ENCODE peak calls at places on chromosomes 5 and 9, in four cellular contexts. One of them, this sample, is unnamed.

GRCh38 chr9:132319421-132320110 is 35.2 kb downstream of the SETX start:
- DNase-seq in B cell: no peak
- DNase-seq in HFF-Myc: no peak
- DNase-seq in heart left ventricle: no peak
- DNase-seq in this sample: no peak

GRCh38 chr5:33843579-33843978 is 48.2 kb downstream of the ADAMTS12 start:
- DNase-seq in heart left ventricle: no peak
- DNase-seq in HFF-Myc: no peak
- DNase-seq in B cell: no peak
- DNase-seq in this sample: no peak

GRCh38 chr5:151684690-151685361 is 1.9 kb downstream of the SPARC start:
- DNase-seq in HFF-Myc: peak; percentile 94
- DNase-seq in B cell: no peak
- DNase-seq in heart left ventricle: peak; percentile 62
- DNase-seq in this sample: no peak

GRCh38 chr5:76303917-76304316 is 99.2 kb upstream of the IQGAP2 start:
- DNase-seq in HFF-Myc: no peak
- DNase-seq in B cell: peak; percentile 24
- DNase-seq in heart left ventricle: no peak
- DNase-seq in this sample: peak; percentile 54

GRCh38 chr5:66904189-66904588 is 292.4 kb downstream of the CD180 start:
- DNase-seq in B cell: no peak
- DNase-seq in heart left ventricle: no peak
- DNase-seq in HFF-Myc: no peak
- DNase-seq in this sample: no peak

GRCh38 chr5:3595102-3595961 is at the start of gene IRX1:
- DNase-seq in HFF-Myc: no peak
- DNase-seq in B cell: no peak
- DNase-seq in heart left ventricle: no peak
- DNase-seq in this sample: peak; percentile 23

GRCh38 chr9:113853333-113853732 is 22.8 kb upstream of the ZNF618 start:
- DNase-seq in B cell: no peak
- DNase-seq in HFF-Myc: no peak
- DNase-seq in heart left ventricle: no peak
- DNase-seq in this sample: no peak

GRCh38 chr5:172492097-172492840 is 37.9 kb upstream of the SH3PXD2B start:
- DNase-seq in heart left ventricle: peak; percentile 12
- DNase-seq in B cell: no peak
- DNase-seq in HFF-Myc: no peak
- DNase-seq in this sample: no peak

GRCh38 chr5:86979801-86980510 is 287.7 kb upstream of the RASA1 start:
- DNase-seq in heart left ventricle: no peak
- DNase-seq in B cell: no peak
- DNase-seq in HFF-Myc: peak; percentile 74
- DNase-seq in this sample: peak; percentile 6

GRCh38 chr5:59648949-59649921 is 244.3 kb downstream of the PDE4D start:
- DNase-seq in B cell: no peak
- DNase-seq in HFF-Myc: no peak
- DNase-seq in heart left ventricle: no peak
- DNase-seq in this sample: no peak

GRCh38 chr5:151034422-151035379 is 14.3 kb downstream of the GPX3 start:
- DNase-seq in B cell: no peak
- DNase-seq in heart left ventricle: no peak
- DNase-seq in HFF-Myc: no peak
- DNase-seq in this sample: no peak

GRCh38 chr5:57824047-57824446 is 341.4 kb upstream of the ACTBL2 start:
- DNase-seq in B cell: no peak
- DNase-seq in HFF-Myc: no peak
- DNase-seq in heart left ventricle: no peak
- DNase-seq in this sample: no peak

GRCh38 chr9:21576331-21577189 is 94.4 kb upstream of the IFNE start:
- DNase-seq in HFF-Myc: peak; percentile 38
- DNase-seq in B cell: no peak
- DNase-seq in heart left ventricle: no peak
- DNase-seq in this sample: no peak

GRCh38 chr5:144484124-144484897 is 313.6 kb downstream of the KCTD16 start:
- DNase-seq in HFF-Myc: no peak
- DNase-seq in B cell: no peak
- DNase-seq in heart left ventricle: no peak
- DNase-seq in this sample: no peak

GRCh38 chr9:34992376-34992951 is 2.9 kb downstream of the DNAJB5 start:
- DNase-seq in heart left ventricle: peak; percentile 73
- DNase-seq in B cell: no peak
- DNase-seq in HFF-Myc: peak; percentile 60
- DNase-seq in this sample: no peak

GRCh38 chr9:128554155-128554862 is 1.9 kb downstream of the SPTAN1 start:
- DNase-seq in B cell: no peak
- DNase-seq in HFF-Myc: no peak
- DNase-seq in heart left ventricle: peak; percentile 67
- DNase-seq in this sample: no peak

GRCh38 chr9:15187589-15187988 is 119.4 kb downstream of the TTC39B start:
- DNase-seq in HFF-Myc: no peak
- DNase-seq in heart left ventricle: no peak
- DNase-seq in B cell: no peak
- DNase-seq in this sample: no peak

GRCh38 chr5:90528704-90529233 is 615 bp downstream of the LYSMD3 start:
- DNase-seq in heart left ventricle: no peak
- DNase-seq in HFF-Myc: no peak
- DNase-seq in B cell: no peak
- DNase-seq in this sample: peak; percentile 14

GRCh38 chr5:59296317-59297264 is 596.9 kb downstream of the PDE4D start:
- DNase-seq in B cell: no peak
- DNase-seq in HFF-Myc: no peak
- DNase-seq in heart left ventricle: no peak
- DNase-seq in this sample: no peak

GRCh38 chr9:119370816-119371215 is 1.6 kb upstream of the BRINP1 start:
- DNase-seq in HFF-Myc: peak; percentile 2
- DNase-seq in heart left ventricle: peak; percentile 36
- DNase-seq in B cell: no peak
- DNase-seq in this sample: peak; percentile 68

GRCh38 chr5:74289238-74289637 is 351.3 kb downstream of the ENC1 start:
- DNase-seq in heart left ventricle: no peak
- DNase-seq in HFF-Myc: no peak
- DNase-seq in B cell: no peak
- DNase-seq in this sample: no peak

GRCh38 chr5:36158144-36158543 is 6.2 kb downstream of the SKP2 start:
- DNase-seq in B cell: no peak
- DNase-seq in HFF-Myc: no peak
- DNase-seq in heart left ventricle: no peak
- DNase-seq in this sample: no peak

GRCh38 chr9:92711146-92711545 is 41.2 kb upstream of the IPPK start:
- DNase-seq in HFF-Myc: no peak
- DNase-seq in heart left ventricle: no peak
- DNase-seq in B cell: no peak
- DNase-seq in this sample: no peak

GRCh38 chr5:76542887-76543690 is 80.1 kb downstream of the F2RL2 start:
- DNase-seq in heart left ventricle: no peak
- DNase-seq in HFF-Myc: no peak
- DNase-seq in B cell: peak; percentile 40
- DNase-seq in this sample: no peak

GRCh38 chr9:21381752-21382339 is 3.4 kb downstream of the IFNA2 start:
- DNase-seq in heart left ventricle: no peak
- DNase-seq in B cell: peak; percentile 86
- DNase-seq in HFF-Myc: no peak
- DNase-seq in this sample: peak; percentile 70

GRCh38 chr5:93022770-93023169 is 558.2 kb downstream of the NR2F1-AS1 start:
- DNase-seq in HFF-Myc: no peak
- DNase-seq in heart left ventricle: no peak
- DNase-seq in B cell: no peak
- DNase-seq in this sample: no peak

GRCh38 chr5:171092194-171092593 is 216.9 kb upstream of the TLX3 start:
- DNase-seq in heart left ventricle: no peak
- DNase-seq in B cell: no peak
- DNase-seq in HFF-Myc: peak; percentile 5
- DNase-seq in this sample: no peak

GRCh38 chr5:90983748-90984147 is 399.4 kb downstream of the ARRDC3 start:
- DNase-seq in HFF-Myc: no peak
- DNase-seq in heart left ventricle: no peak
- DNase-seq in B cell: no peak
- DNase-seq in this sample: no peak

GRCh38 chr9:17742065-17742464 is 163.2 kb downstream of the SH3GL2 start:
- DNase-seq in B cell: no peak
- DNase-seq in HFF-Myc: no peak
- DNase-seq in heart left ventricle: no peak
- DNase-seq in this sample: no peak

GRCh38 chr9:112047538-112048066 is 127.5 kb downstream of the SUSD1 start:
- DNase-seq in HFF-Myc: no peak
- DNase-seq in B cell: no peak
- DNase-seq in heart left ventricle: no peak
- DNase-seq in this sample: no peak

GRCh38 chr9:136741885-136742568 is 713 bp downstream of the LCN10 start:
- DNase-seq in B cell: peak; percentile 66
- DNase-seq in heart left ventricle: no peak
- DNase-seq in HFF-Myc: no peak
- DNase-seq in this sample: peak; percentile 92

GRCh38 chr5:178433273-178433775 is 156.9 kb downstream of the COL23A1 start:
- DNase-seq in B cell: no peak
- DNase-seq in HFF-Myc: no peak
- DNase-seq in heart left ventricle: no peak
- DNase-seq in this sample: no peak

GRCh38 chr5:175684931-175685330 is 27.1 kb downstream of the HRH2 start:
- DNase-seq in B cell: no peak
- DNase-seq in heart left ventricle: no peak
- DNase-seq in HFF-Myc: no peak
- DNase-seq in this sample: no peak

GRCh38 chr5:84274585-84275468 is 109.9 kb downstream of the EDIL3 start:
- DNase-seq in heart left ventricle: no peak
- DNase-seq in B cell: no peak
- DNase-seq in HFF-Myc: no peak
- DNase-seq in this sample: peak; percentile 13

GRCh38 chr9:91035825-91036208 is 234.2 kb downstream of the SYK start:
- DNase-seq in B cell: no peak
- DNase-seq in heart left ventricle: no peak
- DNase-seq in HFF-Myc: no peak
- DNase-seq in this sample: no peak

GRCh38 chr9:91038483-91039124 is 237.0 kb downstream of the SYK start:
- DNase-seq in B cell: no peak
- DNase-seq in HFF-Myc: no peak
- DNase-seq in heart left ventricle: no peak
- DNase-seq in this sample: no peak

GRCh38 chr9:91037511-91038482 is 236.2 kb downstream of the SYK start:
- DNase-seq in heart left ventricle: no peak
- DNase-seq in B cell: no peak
- DNase-seq in HFF-Myc: peak; percentile 65
- DNase-seq in this sample: no peak

GRCh38 chr9:91036356-91036755 is 234.7 kb downstream of the SYK start:
- DNase-seq in heart left ventricle: no peak
- DNase-seq in B cell: no peak
- DNase-seq in HFF-Myc: no peak
- DNase-seq in this sample: no peak

GRCh38 chr9:91036826-91037510 is 235.3 kb downstream of the SYK start:
- DNase-seq in heart left ventricle: peak; percentile 76
- DNase-seq in HFF-Myc: peak; percentile 82
- DNase-seq in B cell: peak; percentile 27
- DNase-seq in this sample: peak; percentile 40
- TF ChIP-seq CTCF in heart left ventricle: peak; percentile 55
- TF ChIP-seq CTCF in HFF-Myc: peak; percentile 62
- TF ChIP-seq CTCF in B cell: peak; percentile 15
- TF ChIP-seq CTCF in this sample: peak; percentile 6

GRCh38 chr5:136062563-136063274 is 33.9 kb downstream of the TGFBI start:
- DNase-seq in HFF-Myc: no peak
- DNase-seq in heart left ventricle: peak; percentile 18
- DNase-seq in B cell: peak; percentile 16
- DNase-seq in this sample: no peak

GRCh38 chr5:136063778-136064465 is 35.1 kb downstream of the TGFBI start:
- DNase-seq in B cell: no peak
- DNase-seq in heart left ventricle: no peak
- DNase-seq in HFF-Myc: no peak
- DNase-seq in this sample: no peak

GRCh38 chr5:136066705-136067271 is 38.0 kb downstream of the TGFBI start:
- DNase-seq in heart left ventricle: peak; percentile 64
- DNase-seq in HFF-Myc: no peak
- DNase-seq in B cell: no peak
- DNase-seq in this sample: no peak

GRCh38 chr5:136065588-136065987 is 36.8 kb downstream of the TGFBI start:
- DNase-seq in heart left ventricle: no peak
- DNase-seq in B cell: no peak
- DNase-seq in HFF-Myc: no peak
- DNase-seq in this sample: no peak

GRCh38 chr5:136064510-136064909 is 35.7 kb downstream of the TGFBI start:
- DNase-seq in heart left ventricle: no peak
- DNase-seq in B cell: no peak
- DNase-seq in HFF-Myc: no peak
- DNase-seq in this sample: no peak
- TF ChIP-seq CTCF in heart left ventricle: peak; percentile 24
- TF ChIP-seq CTCF in B cell: no peak
- TF ChIP-seq CTCF in HFF-Myc: peak; percentile 25
- TF ChIP-seq CTCF in this sample: no peak

DNA sequence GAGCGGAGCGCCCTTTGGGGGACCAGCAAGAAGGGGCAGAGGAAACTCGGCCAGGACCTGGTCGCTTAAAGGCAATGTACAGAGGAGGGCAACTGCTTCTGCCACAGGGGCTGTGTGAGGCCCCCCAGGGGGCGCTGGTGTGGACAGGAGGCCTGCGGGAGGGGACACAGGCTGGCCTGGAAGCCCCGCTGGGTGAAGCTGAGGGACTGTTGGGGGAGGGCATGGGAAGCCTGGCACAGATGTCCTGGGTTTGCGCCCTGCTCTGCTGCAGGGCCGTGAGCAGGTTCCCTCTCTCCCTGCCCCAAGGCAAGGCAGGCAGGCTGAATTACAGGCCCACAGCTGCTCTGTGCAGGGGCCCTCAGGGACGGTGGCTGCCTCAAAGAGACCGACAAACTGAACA is 5.4 kb downstream of the MED22 start:
- DNase-seq in B cell: no peak
- DNase-seq in heart left ventricle: no peak
- DNase-seq in HFF-Myc: no peak
- DNase-seq in this sample: no peak
- TF ChIP-seq CTCF in B cell: peak; percentile 21
- TF ChIP-seq CTCF in heart left ventricle: no peak
- TF ChIP-seq CTCF in HFF-Myc: peak; percentile 42
- TF ChIP-seq CTCF in this sample: no peak

GRCh38 chr5:81519217-81519905 is 125.4 kb upstream of the ACOT12 start:
- DNase-seq in B cell: no peak
- DNase-seq in heart left ventricle: no peak
- DNase-seq in HFF-Myc: no peak
- DNase-seq in this sample: no peak

GRCh38 chr5:81513468-81513867 is 119.5 kb upstream of the ACOT12 start:
- DNase-seq in B cell: no peak
- DNase-seq in heart left ventricle: no peak
- DNase-seq in HFF-Myc: no peak
- DNase-seq in this sample: no peak

GRCh38 chr5:81517462-81517861 is 123.5 kb upstream of the ACOT12 start:
- DNase-seq in HFF-Myc: no peak
- DNase-seq in B cell: no peak
- DNase-seq in heart left ventricle: no peak
- DNase-seq in this sample: no peak

GRCh38 chr5:81513982-81514381 is 120.0 kb upstream of the ACOT12 start:
- DNase-seq in HFF-Myc: no peak
- DNase-seq in B cell: peak; percentile 6
- DNase-seq in heart left ventricle: no peak
- DNase-seq in this sample: no peak
- TF ChIP-seq CTCF in HFF-Myc: no peak
- TF ChIP-seq CTCF in B cell: peak; percentile 52
- TF ChIP-seq CTCF in heart left ventricle: no peak
- TF ChIP-seq CTCF in this sample: no peak

GRCh38 chr9:6845881-6846280 is 88.1 kb downstream of the KDM4C start:
- DNase-seq in heart left ventricle: no peak
- DNase-seq in HFF-Myc: no peak
- DNase-seq in B cell: no peak
- DNase-seq in this sample: no peak
- TF ChIP-seq CTCF in heart left ventricle: no peak
- TF ChIP-seq CTCF in HFF-Myc: peak; percentile 48
- TF ChIP-seq CTCF in B cell: no peak
- TF ChIP-seq CTCF in this sample: no peak

This sample was measured in GM20000.